ENCODE peak calls at places on chromosomes 13 and 19, in five cellular contexts. One of them, this sample, is unnamed.

GRCh38 chr13:32284927-32285632 is 30.1 kb downstream of the ZAR1L start:
- DNase-seq in SK-MEL-5: peak
- DNase-seq in testis: peak
- DNase-seq in progenitor cell of endocrine pancreas: no peak
- DNase-seq in endothelial cell: no peak
- DNase-seq in this sample: no peak

GRCh38 chr13:114024603-114025431 is 50.9 kb upstream of the C13orf46 start:
- DNase-seq in testis: no peak
- DNase-seq in progenitor cell of endocrine pancreas: no peak
- DNase-seq in endothelial cell: no peak
- DNase-seq in SK-MEL-5: no peak
- DNase-seq in this sample: no peak

GRCh38 chr13:100573121-100573520 is 15.5 kb downstream of the GGACT start:
- DNase-seq in SK-MEL-5: peak
- DNase-seq in progenitor cell of endocrine pancreas: peak
- DNase-seq in testis: peak
- DNase-seq in endothelial cell: peak
- DNase-seq in this sample: peak

GRCh38 chr13:101149735-101150380 is 266.4 kb downstream of the NALCN start:
- DNase-seq in testis: no peak
- DNase-seq in progenitor cell of endocrine pancreas: no peak
- DNase-seq in endothelial cell: peak
- DNase-seq in SK-MEL-5: peak
- DNase-seq in this sample: no peak

GRCh38 chr19:8302734-8303133 is 5.4 kb downstream of the CD320 start:
- DNase-seq in endothelial cell: peak
- DNase-seq in progenitor cell of endocrine pancreas: no peak
- DNase-seq in SK-MEL-5: no peak
- DNase-seq in testis: no peak
- DNase-seq in this sample: no peak

GRCh38 chr13:27446986-27447583 is 3.3 kb downstream of the MTIF3 start:
- DNase-seq in testis: no peak
- DNase-seq in endothelial cell: no peak
- DNase-seq in SK-MEL-5: no peak
- DNase-seq in progenitor cell of endocrine pancreas: no peak
- DNase-seq in this sample: no peak

GRCh38 chr19:56266060-56266459 is 6.5 kb upstream of the EDDM13 start:
- DNase-seq in endothelial cell: no peak
- DNase-seq in testis: no peak
- DNase-seq in progenitor cell of endocrine pancreas: no peak
- DNase-seq in SK-MEL-5: no peak
- DNase-seq in this sample: no peak

GRCh38 chr13:22455036-22455435 is 725.7 kb upstream of the SGCG start:
- DNase-seq in progenitor cell of endocrine pancreas: no peak
- DNase-seq in endothelial cell: no peak
- DNase-seq in SK-MEL-5: no peak
- DNase-seq in testis: no peak
- DNase-seq in this sample: no peak

GRCh38 chr13:69947577-69947976 is 160.0 kb upstream of the ATXN8OS start:
- DNase-seq in endothelial cell: no peak
- DNase-seq in progenitor cell of endocrine pancreas: no peak
- DNase-seq in SK-MEL-5: no peak
- DNase-seq in testis: no peak
- DNase-seq in this sample: no peak

GRCh38 chr19:10007366-10007765 is 2.9 kb downstream of the COL5A3 start:
- DNase-seq in testis: peak
- DNase-seq in SK-MEL-5: no peak
- DNase-seq in progenitor cell of endocrine pancreas: no peak
- DNase-seq in endothelial cell: no peak
- DNase-seq in this sample: no peak

GRCh38 chr19:17834350-17835181 is 13.2 kb downstream of the JAK3 start:
- DNase-seq in endothelial cell: no peak
- DNase-seq in SK-MEL-5: no peak
- DNase-seq in progenitor cell of endocrine pancreas: no peak
- DNase-seq in testis: no peak
- DNase-seq in this sample: no peak